ENCODE peak calls at places on chromosomes 13 and 19, in seven cellular contexts. Z is neural progenitor cell, C is H1, V is body of pancreas, P is right cardiac atrium, E is neuronal stem cell, W is SJSA1. Q is an unnamed sample.

GRCh38 chr13:109479991-109480696 is 306.2 kb downstream of the IRS2 start:
- DNase-seq in Z (no peak), C (no peak), V (peak), P (no peak), E (no peak), W (no peak), Q (no peak)

GRCh38 chr13:101473458-101473857 is 21.0 kb downstream of the ITGBL1 start:
- DNase-seq in Z (no peak), C (no peak), V (no peak), P (peak), E (no peak), W (no peak), Q (peak)

GRCh38 chr13:43307921-43308433 is 284.6 kb downstream of the DNAJC15 start:
- DNase-seq in Z (no peak), C (no peak), V (peak), P (peak), E (no peak), W (peak), Q (peak)

GRCh38 chr19:19777692-19778091 is 43.9 kb downstream of the ZNF506 start:
- DNase-seq in Z (no peak), C (no peak), V (no peak), P (no peak), E (no peak), W (no peak), Q (no peak)

GRCh38 chr19:10858204-10858828 is 10.1 kb downstream of the C19orf38 start:
- DNase-seq in Z (peak), C (peak), V (no peak), P (no peak), E (no peak), W (no peak), Q (no peak)

GRCh38 chr13:110116072-110116487 is 190.9 kb downstream of the COL4A1 start:
- DNase-seq in Z (peak), C (peak), V (peak), P (peak), E (peak), W (peak), Q (peak)

GRCh38 chr19:7748756-7749155 is 1.4 kb upstream of the CD209 start:
- DNase-seq in Z (no peak), C (peak), V (no peak), P (no peak), E (no peak), W (no peak), Q (no peak)

GRCh38 chr19:14050512-14050911 is 11.4 kb downstream of the PALM3 start:
- DNase-seq in Z (no peak), C (no peak), V (no peak), P (no peak), E (no peak), W (no peak), Q (no peak)

GRCh38 chr13:43286769-43287168 is 263.4 kb downstream of the DNAJC15 start:
- DNase-seq in Z (no peak), C (no peak), V (no peak), P (no peak), E (no peak), W (no peak), Q (no peak)

GRCh38 chr13:114299604-114300305 is 14.5 kb upstream of the CHAMP1 start:
- DNase-seq in Z (no peak), C (no peak), V (no peak), P (no peak), E (no peak), W (no peak), Q (no peak)

GRCh38 chr13:57823704-57824103 is 192.2 kb downstream of the PCDH17 start:
- DNase-seq in Z (no peak), C (no peak), V (no peak), P (no peak), E (no peak), W (no peak), Q (no peak)

GRCh38 chr19:3507371-3508120 is 1.4 kb downstream of the FZR1 start:
- DNase-seq in Z (peak), C (peak), V (peak), P (no peak), E (no peak), W (no peak), Q (no peak)

GRCh38 chr19:48678201-48678600 is 5.4 kb upstream of the NTN5 start:
- DNase-seq in Z (no peak), C (no peak), V (peak), P (no peak), E (no peak), W (no peak), Q (no peak)

GRCh38 chr13:111893607-111894443 is 173.1 kb upstream of the SOX1 start:
- DNase-seq in Z (peak), C (peak), V (no peak), P (no peak), E (peak), W (no peak), Q (no peak)

GRCh38 chr19:3210347-3211017 is 14.0 kb upstream of the CELF5 start:
- DNase-seq in Z (peak), C (peak), V (peak), P (peak), E (no peak), W (peak), Q (peak)

GRCh38 chr19:3995619-3996018 is 10.4 kb upstream of the EEF2 start:
- DNase-seq in Z (no peak), C (no peak), V (no peak), P (no peak), E (no peak), W (no peak), Q (no peak)

GRCh38 chr19:56301152-56301551 is 13.5 kb downstream of the ZSCAN5A start:
- DNase-seq in Z (no peak), C (no peak), V (no peak), P (no peak), E (no peak), W (no peak), Q (no peak)

GRCh38 chr13:87124785-87125074 is 546.4 kb upstream of the SLITRK5 start:
- DNase-seq in Z (no peak), C (no peak), V (no peak), P (no peak), E (no peak), W (no peak), Q (no peak)

GRCh38 chr13:77300176-77301141 is 26.4 kb downstream of the MYCBP2 start:
- DNase-seq in Z (no peak), C (no peak), V (no peak), P (no peak), E (no peak), W (peak), Q (no peak)

GRCh38 chr13:47232516-47232915 is 335.7 kb upstream of the HTR2A start:
- DNase-seq in Z (no peak), C (no peak), V (no peak), P (no peak), E (no peak), W (no peak), Q (no peak)

GRCh38 chr19:31054430-31054829 is 294.8 kb downstream of the TSHZ3 start:
- DNase-seq in Z (peak), C (peak), V (no peak), P (no peak), E (peak), W (peak), Q (peak)

GRCh38 chr13:42283574-42283973 is 11.6 kb downstream of the AKAP11 start:
- DNase-seq in Z (no peak), C (no peak), V (no peak), P (no peak), E (no peak), W (no peak), Q (no peak)

GRCh38 chr13:52599037-52599852 is 43.0 kb upstream of the HNRNPA1L2 start:
- DNase-seq in Z (peak), C (no peak), V (no peak), P (no peak), E (no peak), W (peak), Q (no peak)
- H3K4me3 ChIP-seq in Z (peak), C (peak), V (peak), P (peak), E (no peak), W (peak), Q (peak)

DNA sequence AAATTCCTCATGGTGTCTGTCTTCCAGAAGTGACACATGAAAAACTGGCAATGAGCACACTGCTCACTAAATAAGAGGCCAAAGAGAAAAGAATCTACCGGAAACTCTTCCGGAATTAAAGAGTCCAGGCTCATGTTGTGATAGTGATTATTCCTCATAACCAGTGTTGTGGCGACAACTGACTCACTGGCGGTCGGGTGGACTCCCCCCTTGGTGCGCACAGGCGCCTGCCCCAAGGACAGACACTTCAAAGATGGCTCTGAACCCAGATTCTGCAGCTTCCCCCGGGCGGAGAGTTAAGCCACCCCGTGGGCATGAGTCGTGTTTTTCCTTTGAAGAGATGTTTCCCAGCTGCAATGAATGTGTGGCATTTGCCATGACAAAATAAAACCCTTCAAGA is 10.3 kb downstream of the IL17D start:
- DNase-seq in Z (no peak), C (no peak), V (no peak), P (peak), E (no peak), W (peak), Q (no peak)
- H3K27ac ChIP-seq in Z (no peak), C (no peak), V (no peak), P (peak), E (no peak), W (peak), Q (peak)

GRCh38 chr19:12675940-12676339 is 5.7 kb downstream of the DHPS start:
- DNase-seq in Z (no peak), C (no peak), V (no peak), P (peak), E (no peak), W (no peak), Q (no peak)

GRCh38 chr19:12676384-12676792 is 5.3 kb downstream of the DHPS start:
- DNase-seq in Z (peak), C (peak), V (peak), P (peak), E (peak), W (peak), Q (peak)

GRCh38 chr19:12676928-12677327 is 4.8 kb downstream of the DHPS start:
- DNase-seq in Z (no peak), C (no peak), V (no peak), P (peak), E (no peak), W (no peak), Q (no peak)

GRCh38 chr19:12681074-12681987 is at the start of gene DHPS:
- DNase-seq in Z (peak), C (peak), V (peak), P (peak), E (peak), W (peak), Q (peak)

DNA sequence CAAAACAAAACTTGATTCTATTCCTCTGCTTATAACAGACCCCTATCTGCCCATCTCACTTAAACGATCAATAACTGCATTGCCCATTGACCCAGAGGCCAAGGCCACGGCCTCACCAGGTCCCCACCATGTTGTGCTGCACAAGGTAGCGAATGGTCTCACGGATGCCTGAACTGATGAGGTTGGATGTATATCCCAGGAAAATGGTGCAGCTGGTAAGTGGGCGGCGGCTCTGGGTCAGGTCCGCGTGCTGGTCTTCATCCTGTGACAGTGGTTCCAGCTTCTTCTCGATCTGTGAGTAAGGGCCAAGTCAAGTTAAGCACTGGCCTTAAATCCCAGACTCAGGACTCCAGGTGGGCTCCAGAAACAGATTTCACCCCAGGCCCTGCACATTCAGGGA is 1.6 kb downstream of the DHPS start:
- DNase-seq in Z (no peak), C (no peak), V (no peak), P (peak), E (no peak), W (no peak), Q (no peak)
- H3K4me3 ChIP-seq in Z (no peak), C (no peak), V (no peak), P (no peak), E (no peak), W (no peak), Q (no peak)

DNA sequence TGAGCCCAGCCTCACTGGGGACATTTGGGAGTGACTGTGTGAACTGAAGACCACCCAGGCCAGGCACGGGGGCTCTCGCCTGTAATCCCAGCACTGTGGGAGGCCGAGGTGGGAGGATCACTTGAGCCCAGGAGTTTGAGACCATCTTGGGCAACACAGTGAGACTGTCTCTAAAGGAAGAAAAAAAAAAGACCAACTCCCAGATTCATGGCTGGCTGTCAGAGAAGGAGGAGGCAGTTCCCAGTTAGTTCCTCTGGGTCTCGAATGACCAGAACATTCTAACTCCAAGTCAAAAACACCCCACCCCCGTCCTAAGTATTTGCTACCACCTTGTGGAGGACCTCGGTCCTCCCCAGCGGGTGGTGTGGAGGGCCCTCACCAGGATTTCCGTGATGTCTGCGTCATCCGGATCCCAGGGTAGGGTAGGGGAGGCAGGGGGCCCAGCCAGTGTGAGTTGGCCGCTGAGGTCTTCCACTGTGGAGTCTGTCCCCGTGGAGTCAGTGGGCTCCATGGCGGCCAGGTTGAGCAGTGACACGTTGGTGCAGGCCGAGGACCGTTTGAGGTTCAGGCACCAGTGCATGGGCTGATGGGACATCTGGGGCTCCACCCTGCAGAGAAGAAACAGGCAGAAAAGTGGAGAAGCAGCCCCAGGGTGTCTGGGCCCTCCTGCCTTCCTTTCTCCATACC is 1.3 kb downstream of the TSKS start:
- DNase-seq in Z (no peak), C (no peak), V (no peak), P (peak), E (no peak), W (no peak), Q (peak)
- H3K27ac ChIP-seq in Z (no peak), C (no peak), V (no peak), P (peak), E (no peak), W (no peak), Q (peak)

DNA sequence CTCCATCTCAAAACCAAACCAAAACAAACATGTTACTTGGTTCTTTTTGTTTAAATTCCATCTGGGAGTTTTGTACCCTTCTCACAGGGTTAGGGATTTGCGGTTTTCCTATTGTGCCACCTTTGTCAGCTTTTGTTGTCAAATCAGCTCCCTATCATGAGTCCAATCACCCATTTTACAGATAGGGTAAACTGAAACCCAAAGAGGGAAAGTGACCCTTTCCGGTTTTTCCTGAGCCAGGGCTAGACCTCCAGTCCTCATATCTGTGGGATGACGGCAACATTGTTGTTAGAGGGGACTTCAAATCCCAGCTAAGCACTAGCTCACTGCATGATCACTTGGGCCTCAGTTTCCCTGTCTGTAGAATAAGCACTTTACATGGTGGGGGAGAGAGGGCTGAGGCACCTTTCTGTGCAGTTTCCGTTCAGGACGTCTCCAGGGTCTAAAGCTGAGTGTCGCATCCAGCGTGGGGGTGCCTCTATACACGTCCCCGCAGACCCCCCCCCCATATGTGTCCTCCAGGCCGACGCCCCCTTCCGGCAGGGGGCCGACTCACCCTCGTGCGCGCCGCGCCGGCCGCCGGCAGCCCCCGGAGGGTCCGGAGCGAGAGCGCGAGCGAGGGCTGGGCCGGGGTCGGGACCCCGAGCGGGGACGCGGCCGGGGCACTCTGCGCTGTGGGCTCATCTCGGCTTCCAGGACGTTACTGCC is 3.9 kb downstream of the CCDC194 start:
- DNase-seq in Z (no peak), C (no peak), V (no peak), P (no peak), E (no peak), W (no peak), Q (no peak)
- H3K4me3 ChIP-seq in Z (peak), C (peak), V (no peak), P (peak), E (peak), W (peak), Q (peak)

DNA sequence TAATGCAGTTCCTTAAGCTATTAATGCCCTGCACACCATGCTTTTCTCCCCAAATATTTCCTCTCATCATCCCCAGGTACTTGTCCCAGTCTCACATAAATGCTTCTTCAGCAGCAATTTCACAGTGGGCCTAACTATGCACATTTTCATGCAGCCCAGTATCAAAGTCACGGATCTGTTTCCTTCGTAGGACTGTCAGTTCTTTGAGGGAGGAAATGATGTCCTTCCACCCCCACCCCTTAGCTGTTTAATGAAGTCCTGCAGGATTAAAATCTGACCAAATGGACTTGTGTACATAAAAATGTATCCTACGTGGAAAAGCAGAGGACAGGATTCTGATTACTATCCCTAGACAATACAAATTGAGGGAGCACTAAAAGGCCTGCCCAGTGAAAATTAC is 68.6 kb upstream of the ARGLU1 start:
- DNase-seq in Z (no peak), C (no peak), V (no peak), P (no peak), E (no peak), W (no peak), Q (no peak)
- H3K27ac ChIP-seq in Z (no peak), C (no peak), V (no peak), P (no peak), E (no peak), W (no peak), Q (peak)

GRCh38 chr19:57537953-57538547 is 10.9 kb downstream of the ZNF549 start:
- DNase-seq in Z (no peak), C (no peak), V (no peak), P (no peak), E (no peak), W (peak), Q (no peak)
- H3K4me3 ChIP-seq in Z (no peak), C (no peak), V (no peak), P (no peak), E (no peak), W (no peak), Q (no peak)

GRCh38 chr19:17554968-17555479 is 425 bp upstream of the COLGALT1 start:
- DNase-seq in Z (no peak), C (no peak), V (no peak), P (no peak), E (no peak), W (no peak), Q (no peak)

GRCh38 chr19:17550076-17550667 is 5.3 kb upstream of the COLGALT1 start:
- DNase-seq in Z (no peak), C (no peak), V (no peak), P (no peak), E (no peak), W (no peak), Q (no peak)

GRCh38 chr19:17555480-17555928 is at the start of gene COLGALT1:
- DNase-seq in Z (peak), C (peak), V (peak), P (peak), E (peak), W (peak), Q (peak)

GRCh38 chr19:17555929-17556813 is 722 bp downstream of the COLGALT1 start:
- DNase-seq in Z (peak), C (peak), V (peak), P (peak), E (peak), W (peak), Q (peak)

GRCh38 chr19:17553256-17553655 is 2.2 kb upstream of the COLGALT1 start:
- DNase-seq in Z (peak), C (no peak), V (peak), P (peak), E (no peak), W (no peak), Q (peak)
- H3K27ac ChIP-seq in Z (peak), C (no peak), V (no peak), P (peak), E (peak), W (no peak), Q (peak)

Q was measured in left ventricle myocardium inferior.